ENCODE peak calls at places on chromosome 2, in five cellular contexts. V, X, J, F and E are unnamed samples.

GRCh38 chr2:218284106-218284811 is 8.0 kb downstream of the TMBIM1 start:
- DNase-seq in J (no peak), V (peak; percentile 29), X (no peak), F (peak; percentile 60), E (no peak)

GRCh38 chr2:138877421-138877820 is 97.2 kb upstream of the NXPH2 start:
- DNase-seq in J (no peak), V (no peak), F (no peak), X (no peak), E (no peak)

GRCh38 chr2:180823546-180824141 is 156.8 kb upstream of the UBE2E3 start:
- DNase-seq in J (no peak), F (no peak), V (no peak), X (no peak), E (no peak)

GRCh38 chr2:26298638-26299393 is 47.1 kb upstream of the SELENOI start:
- DNase-seq in X (no peak), V (no peak), J (no peak), F (no peak), E (no peak)

GRCh38 chr2:220701115-220701514 is 871.0 kb downstream of the EPHA4 start:
- DNase-seq in X (no peak), F (no peak), V (no peak), J (no peak), E (no peak)

GRCh38 chr2:222470802-222471468 is 46.6 kb downstream of the SGPP2 start:
- DNase-seq in X (peak; percentile 9), V (no peak), F (no peak), J (no peak), E (peak; percentile 25)

GRCh38 chr2:8976419-8976818 is 27.1 kb downstream of the MBOAT2 start:
- DNase-seq in F (no peak), J (no peak), X (no peak), V (no peak), E (no peak)

GRCh38 chr2:70381821-70382220 is 80.0 kb upstream of the FAM136A start:
- DNase-seq in X (no peak), V (no peak), F (no peak), J (no peak), E (no peak)

GRCh38 chr2:111046670-111047069 is 74.0 kb upstream of the BCL2L11 start:
- DNase-seq in V (no peak), F (no peak), X (no peak), J (no peak), E (no peak)

GRCh38 chr2:1907283-1907682 is 163.0 kb upstream of the PXDN start:
- DNase-seq in J (no peak), X (no peak), F (no peak), V (no peak), E (no peak)

GRCh38 chr2:201978988-201979387 is 54.7 kb upstream of the FZD7 start:
- DNase-seq in X (no peak), F (no peak), J (no peak), V (no peak), E (no peak)

GRCh38 chr2:58798787-58799186 is 557.7 kb upstream of the FANCL start:
- DNase-seq in F (no peak), J (no peak), X (no peak), V (no peak), E (no peak)

GRCh38 chr2:72137498-72138010 is 10.1 kb downstream of the CYP26B1 start:
- DNase-seq in V (peak; percentile 85), J (peak; percentile 23), X (no peak), F (peak; percentile 91), E (no peak)

GRCh38 chr2:24920813-24921441 is 890 bp upstream of the ADCY3 start:
- DNase-seq in J (no peak), X (no peak), V (no peak), F (no peak), E (no peak)

GRCh38 chr2:42838133-42838532 is 45.8 kb upstream of the HAAO start:
- DNase-seq in X (no peak), F (no peak), J (no peak), V (no peak), E (no peak)

GRCh38 chr2:140027320-140027719 is 1247.1 kb upstream of the NXPH2 start:
- DNase-seq in J (no peak), V (no peak), F (no peak), X (no peak), E (no peak)

GRCh38 chr2:221389909-221390308 is 182.2 kb downstream of the EPHA4 start:
- DNase-seq in F (no peak), J (no peak), X (no peak), V (no peak), E (no peak)

GRCh38 chr2:47237375-47238357 is 82.6 kb upstream of the STPG4 start:
- DNase-seq in X (peak; percentile 36), J (no peak), V (no peak), F (no peak), E (peak; percentile 71)

GRCh38 chr2:54428401-54428800 is 27.7 kb upstream of the SPTBN1 start:
- DNase-seq in F (no peak), V (no peak), J (no peak), X (no peak), E (no peak)

GRCh38 chr2:238113611-238114010 is 13.5 kb downstream of the ESPNL start:
- DNase-seq in F (no peak), J (no peak), X (no peak), V (peak; percentile 58), E (no peak)

GRCh38 chr2:37742286-37742685 is 70.8 kb upstream of the CDC42EP3 start:
- DNase-seq in F (no peak), J (no peak), V (no peak), X (no peak), E (no peak)